ENCODE peak calls at places on chromosomes 13 and 19, in nine cellular contexts. G, J, L, P, V, C, O, Z and A are unnamed samples.

GRCh38 chr13:113793718-113794085 is 34.7 kb downstream of the TMEM255B start:
- DNase-seq in G (no peak), J (no peak), L (no peak), P (no peak), V (no peak), C (no peak), O (no peak), Z (no peak), A (no peak)

GRCh38 chr19:18843960-18844359 is 12.2 kb downstream of the UPF1 start:
- DNase-seq in G (no peak), J (no peak), L (no peak), P (no peak), V (no peak), C (no peak), O (no peak), Z (no peak), A (no peak)

GRCh38 chr19:21092107-21092506 is 10.1 kb downstream of the ZNF714 start:
- DNase-seq in G (no peak), J (no peak), L (no peak), P (peak; percentile 6), V (no peak), C (no peak), O (no peak), Z (no peak), A (no peak)

GRCh38 chr13:71249031-71249430 is 618.0 kb downstream of the DACH1 start:
- DNase-seq in G (no peak), J (no peak), L (no peak), P (no peak), V (no peak), C (no peak), O (no peak), Z (no peak), A (no peak)

GRCh38 chr13:20264271-20265018 is 32.3 kb upstream of the GJB6 start:
- DNase-seq in G (no peak), J (no peak), L (no peak), P (no peak), V (no peak), C (peak; percentile 51), O (no peak), Z (no peak), A (no peak)

GRCh38 chr13:113977976-113978375 is 4.1 kb upstream of the C13orf46 start:
- DNase-seq in G (no peak), J (no peak), L (no peak), P (no peak), V (no peak), C (no peak), O (no peak), Z (no peak), A (no peak)

GRCh38 chr19:44346556-44346955 is 9.9 kb downstream of the ZNF112 start:
- DNase-seq in G (peak; percentile 13), J (no peak), L (no peak), P (no peak), V (no peak), C (no peak), O (no peak), Z (no peak), A (no peak)

GRCh38 chr19:460877-461609 is at the start of gene SHC2:
- DNase-seq in G (no peak), J (no peak), L (peak; percentile 53), P (peak; percentile 81), V (peak; percentile 17), C (no peak), O (no peak), Z (no peak), A (no peak)

GRCh38 chr19:31533114-31533513 is 183.9 kb upstream of the TSHZ3 start:
- DNase-seq in G (no peak), J (no peak), L (no peak), P (no peak), V (no peak), C (no peak), O (no peak), Z (no peak), A (no peak)

GRCh38 chr13:48806522-48806921 is 152.8 kb downstream of the CYSLTR2 start:
- DNase-seq in G (no peak), J (no peak), L (no peak), P (no peak), V (no peak), C (no peak), O (no peak), Z (no peak), A (no peak)

GRCh38 chr13:110418944-110419343 is 111.9 kb downstream of the COL4A2 start:
- DNase-seq in G (no peak), J (no peak), L (no peak), P (no peak), V (no peak), C (no peak), O (no peak), Z (no peak), A (no peak)

GRCh38 chr13:58953638-58954037 is 1210.1 kb downstream of the DIAPH3 start:
- DNase-seq in G (no peak), J (no peak), L (no peak), P (no peak), V (no peak), C (peak; percentile 13), O (no peak), Z (no peak), A (no peak)

GRCh38 chr19:45677351-45678230 is 9.6 kb downstream of the GIPR start:
- DNase-seq in G (no peak), J (peak; percentile 88), L (peak; percentile 82), P (peak; percentile 97), V (peak; percentile 82), C (peak; percentile 89), O (peak; percentile 85), Z (no peak), A (peak; percentile 99)

GRCh38 chr13:36430247-36431203 is 1.8 kb upstream of the CCNA1 start:
- DNase-seq in G (no peak), J (no peak), L (no peak), P (no peak), V (no peak), C (no peak), O (no peak), Z (no peak), A (no peak)

GRCh38 chr13:85626603-85627002 is 172.6 kb downstream of the SLITRK6 start:
- DNase-seq in G (no peak), J (no peak), L (no peak), P (no peak), V (no peak), C (no peak), O (no peak), Z (no peak), A (no peak)

GRCh38 chr13:38216181-38216580 is 133.5 kb upstream of the UFM1 start:
- DNase-seq in G (no peak), J (no peak), L (no peak), P (no peak), V (no peak), C (no peak), O (no peak), Z (no peak), A (no peak)

GRCh38 chr13:39273953-39274352 is 235.7 kb downstream of the NHLRC3 start:
- DNase-seq in G (peak; percentile 10), J (no peak), L (no peak), P (peak; percentile 42), V (no peak), C (no peak), O (no peak), Z (no peak), A (no peak)

GRCh38 chr19:16383584-16384161 is 59.0 kb downstream of the KLF2 start:
- DNase-seq in G (no peak), J (no peak), L (no peak), P (no peak), V (no peak), C (peak; percentile 36), O (no peak), Z (no peak), A (no peak)

GRCh38 chr19:36215276-36216171 is 618 bp downstream of the ZNF146 start:
- DNase-seq in G (no peak), J (peak; percentile 45), L (no peak), P (peak; percentile 51), V (no peak), C (peak; percentile 22), O (peak; percentile 35), Z (peak; percentile 9), A (no peak)

GRCh38 chr19:35143818-35144217 is 763 bp downstream of the FXYD7 start:
- DNase-seq in G (no peak), J (no peak), L (no peak), P (no peak), V (no peak), C (no peak), O (no peak), Z (no peak), A (no peak)